ENCODE peak calls at places on chromosomes 5 and 9, in nine cellular contexts. R, P, G, Q, S, O, Y, F and A are unnamed samples. For H3K4me1, the result is how much of the 10 kb centered on the place peaks cover.

GRCh38 chr9:103627731-103628130 is 466.4 kb upstream of the SMC2 start:
- DNase-seq in P (no peak), S (no peak), G (no peak), Y (no peak), O (no peak), F (no peak), R (no peak), Q (no peak), A (no peak)

GRCh38 chr9:16510506-16510905 is 360.0 kb downstream of the BNC2 start:
- DNase-seq in O (no peak), Q (no peak), R (no peak), G (no peak), Y (no peak), S (no peak), F (no peak), P (no peak), A (no peak)

GRCh38 chr9:129851821-129852220 is 16.6 kb downstream of the USP20 start:
- DNase-seq in G (no peak), Q (no peak), S (no peak), R (no peak), P (no peak), F (no peak), O (no peak), Y (no peak), A (no peak)

GRCh38 chr5:154444559-154445421 is 1.0 kb upstream of the SAP30L start:
- DNase-seq in O (no peak), S (peak), R (no peak), F (no peak), P (no peak), G (peak), Y (peak), Q (peak), A (no peak)

GRCh38 chr5:143877196-143877595 is 65.2 kb downstream of the HMHB1 start:
- DNase-seq in G (no peak), O (no peak), Y (no peak), F (no peak), P (no peak), Q (no peak), R (no peak), S (no peak), A (no peak)

GRCh38 chr9:110065527-110065926 is 142.4 kb downstream of the C9orf152 start:
- DNase-seq in R (no peak), G (no peak), Y (no peak), P (no peak), O (no peak), Q (no peak), S (no peak), F (no peak), A (no peak)

GRCh38 chr5:3261081-3261480 is 334.6 kb upstream of the IRX1 start:
- DNase-seq in G (no peak), Q (no peak), O (no peak), P (peak), S (no peak), Y (no peak), F (no peak), R (no peak), A (peak)

GRCh38 chr5:15968994-15969393 is 210.6 kb downstream of the MARCHF11 start:
- DNase-seq in G (no peak), O (no peak), Y (no peak), Q (no peak), R (no peak), P (no peak), F (no peak), S (no peak), A (no peak)

GRCh38 chr9:2663486-2663885 is 41.9 kb downstream of the VLDLR start:
- DNase-seq in F (no peak), O (no peak), G (no peak), Q (no peak), P (no peak), Y (no peak), S (no peak), R (no peak), A (no peak)

GRCh38 chr5:53456366-53456765 is 24.1 kb upstream of the FST start:
- DNase-seq in P (no peak), Y (no peak), O (no peak), F (no peak), Q (no peak), G (no peak), S (no peak), R (no peak), A (no peak)

GRCh38 chr5:66757219-66757833 is 161.1 kb downstream of the MAST4 start:
- DNase-seq in G (no peak), S (peak), Q (peak), Y (peak), O (no peak), R (peak), P (peak), F (no peak), A (peak)

GRCh38 chr9:83307051-83307724 is 231.0 kb downstream of the FRMD3 start:
- DNase-seq in S (no peak), R (no peak), G (no peak), Y (no peak), F (no peak), Q (no peak), P (no peak), O (no peak), A (no peak)

GRCh38 chr9:18896531-18897179 is 136.4 kb downstream of the SAXO1 start:
- DNase-seq in S (no peak), Q (no peak), F (no peak), Y (no peak), R (no peak), G (no peak), P (no peak), O (no peak), A (no peak)

GRCh38 chr5:37248387-37248969 is 698 bp downstream of the CPLANE1 start:
- DNase-seq in Q (peak), G (no peak), R (no peak), Y (no peak), F (no peak), S (no peak), P (no peak), O (no peak), A (no peak)

GRCh38 chr9:78713746-78714405 is 417.0 kb downstream of the PSAT1 start:
- DNase-seq in G (no peak), P (no peak), R (no peak), S (no peak), O (no peak), Q (no peak), Y (no peak), F (no peak), A (no peak)

GRCh38 chr9:26950521-26950920 is 3.5 kb upstream of the PLAA start:
- DNase-seq in F (no peak), O (no peak), R (no peak), P (no peak), Q (no peak), G (no peak), S (no peak), Y (no peak), A (no peak)

GRCh38 chr5:180291943-180292831 is at the start of gene MAPK9:
- DNase-seq in Q (peak), G (peak), S (peak), F (peak), P (peak), Y (peak), R (peak), O (peak), A (peak)

GRCh38 chr9:121736964-121737462 is 85.6 kb downstream of the DAB2IP start:
- DNase-seq in Q (peak), R (peak), F (peak), Y (no peak), S (peak), O (no peak), P (no peak), G (peak), A (no peak)

GRCh38 chr5:136799806-136800372 is 434.5 kb upstream of the TRPC7 start:
- DNase-seq in R (no peak), F (no peak), Q (no peak), G (no peak), Y (no peak), P (no peak), S (no peak), O (no peak), A (no peak)

GRCh38 chr9:130118841-130119520 is 53.2 kb upstream of the NCS1 start:
- DNase-seq in Y (no peak), R (no peak), S (no peak), P (no peak), F (no peak), Q (no peak), O (no peak), G (no peak), A (no peak)

GRCh38 chr5:173457482-173457881 is 129.3 kb upstream of the STC2 start:
- DNase-seq in S (no peak), O (no peak), P (no peak), G (no peak), Y (no peak), R (no peak), Q (no peak), F (no peak), A (no peak)

GRCh38 chr9:110282023-110282766 is 25.9 kb upstream of the TXN start:
- DNase-seq in Y (no peak), P (no peak), F (no peak), Q (peak), R (no peak), S (no peak), G (no peak), O (no peak), A (no peak)

GRCh38 chr9:3528466-3528865 is 2.7 kb upstream of the RFX3 start:
- DNase-seq in P (no peak), F (no peak), O (no peak), S (no peak), Q (no peak), G (no peak), R (no peak), Y (no peak), A (no peak)

GRCh38 chr5:10578869-10579268 is 15.0 kb downstream of the ANKRD33B start:
- DNase-seq in F (no peak), Q (no peak), Y (no peak), S (no peak), R (no peak), P (peak), O (no peak), G (no peak), A (no peak)

GRCh38 chr9:116673375-116673774 is 13.7 kb upstream of the TRIM32 start:
- DNase-seq in O (no peak), Q (no peak), G (no peak), Y (no peak), P (no peak), F (no peak), R (no peak), S (no peak), A (no peak)

GRCh38 chr5:56466136-56466816 is 233.1 kb upstream of the ANKRD55 start:
- DNase-seq in G (no peak), Y (no peak), O (no peak), Q (no peak), S (no peak), F (no peak), P (no peak), R (no peak), A (no peak)

GRCh38 chr5:175418252-175418651 is 25.7 kb downstream of the DRD1 start:
- DNase-seq in Y (no peak), F (no peak), S (no peak), Q (no peak), P (no peak), O (no peak), G (no peak), R (no peak), A (no peak)

GRCh38 chr9:101508203-101508602 is 25.4 kb upstream of the RNF20 start:
- DNase-seq in Q (no peak), S (no peak), R (no peak), G (no peak), Y (no peak), P (no peak), O (no peak), F (no peak), A (no peak)

DNA sequence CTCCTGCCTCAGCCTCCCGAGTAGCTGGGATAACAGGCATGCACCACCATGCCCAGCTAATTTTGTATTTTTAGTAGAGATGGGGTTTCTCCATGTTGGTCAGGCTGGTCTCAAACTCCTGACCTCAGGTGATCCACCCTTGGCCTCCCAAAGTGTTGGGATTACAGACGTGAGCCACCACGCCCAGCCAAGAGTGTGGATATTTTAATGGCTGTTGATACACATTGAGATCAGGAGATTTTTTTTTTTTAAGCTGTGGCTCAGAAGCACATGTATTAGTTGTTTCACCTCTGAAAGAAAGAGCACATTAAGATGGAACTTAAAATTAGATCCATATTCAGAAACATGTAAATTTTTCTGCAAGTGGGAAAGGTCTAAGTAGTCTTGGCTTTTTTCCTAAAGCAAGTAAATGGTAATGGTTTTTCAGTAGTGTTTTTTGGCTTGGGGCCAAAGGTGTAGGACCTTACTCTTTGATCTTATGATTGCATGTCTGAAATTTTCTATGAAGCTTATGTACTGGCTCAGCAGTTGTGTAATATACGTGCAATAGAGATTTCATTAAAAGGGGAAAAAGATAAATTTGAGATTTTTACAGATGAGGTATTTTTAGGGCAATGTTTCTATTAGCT is 9.9 kb downstream of the RBM27 start:
- DNase-seq in P (no peak), F (no peak), G (no peak), Q (peak), Y (no peak), S (no peak), R (no peak), O (no peak), A (no peak)
- H3K4me1 ChIP-seq in P (under half), F (under half), G (under half), Q (under half), Y (under half), S (under half), R (half or more), O (under half), A (under half)

GRCh38 chr9:134782921-134783698 is 97.5 kb upstream of the FCN2 start:
- DNase-seq in Y (no peak), F (no peak), G (no peak), S (no peak), Q (no peak), P (no peak), O (no peak), R (no peak), A (no peak)
- H3K27ac ChIP-seq in Y (no peak), F (no peak), G (no peak), S (no peak), Q (no peak), P (no peak), O (no peak), R (no peak), A (no peak)

DNA sequence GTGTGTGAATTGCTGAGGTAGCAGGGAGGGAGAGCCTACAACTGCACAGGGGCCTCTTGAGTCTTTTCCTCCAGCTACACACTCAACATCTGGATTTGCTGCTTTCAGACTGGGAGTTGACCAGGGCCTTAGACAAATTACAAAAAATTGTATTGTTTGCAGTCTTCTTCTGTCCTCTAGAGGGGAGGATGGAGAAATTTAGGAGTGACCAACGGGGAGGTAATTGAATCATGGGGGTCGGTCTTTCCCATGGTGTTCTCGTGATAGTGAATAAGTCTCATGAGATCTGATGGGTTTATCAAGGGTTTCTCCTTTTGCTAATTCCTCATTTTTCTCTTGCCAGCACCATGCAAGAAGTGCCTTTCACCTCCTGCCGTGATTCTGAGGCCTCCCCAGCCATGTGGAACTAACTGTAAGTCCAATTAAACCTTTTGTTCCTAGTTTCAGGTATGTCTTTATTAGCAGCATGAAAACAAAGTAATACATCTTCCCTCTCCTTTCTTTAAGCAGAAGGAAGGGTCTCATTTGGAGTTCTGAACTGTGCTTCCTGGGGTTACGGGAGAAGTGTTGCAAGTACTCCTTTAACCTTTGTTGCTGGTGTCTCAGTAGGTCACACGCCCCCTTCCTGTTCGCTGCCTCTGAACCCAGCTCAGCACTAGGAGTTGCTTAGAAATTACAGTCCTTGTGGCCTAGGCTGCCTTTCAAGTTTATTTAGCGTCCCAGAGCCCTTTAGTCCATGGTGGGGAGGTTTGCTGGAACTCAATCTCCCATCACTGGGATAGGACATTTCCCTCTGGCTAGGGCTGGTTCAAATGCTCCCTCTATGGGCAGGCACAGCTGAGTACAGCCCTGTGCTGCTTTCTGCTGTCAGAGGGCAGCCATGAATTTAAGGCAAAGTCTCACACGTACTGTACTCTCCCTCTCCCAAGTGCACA is 4.4 kb downstream of the IFNA8 start:
- DNase-seq in R (no peak), F (no peak), O (no peak), Y (no peak), Q (no peak), S (no peak), G (no peak), P (no peak), A (no peak)
- TF ChIP-seq CTCF in R (no peak), F (no peak), O (no peak), Y (no peak), Q (no peak), S (no peak), G (peak), P (no peak), A (no peak)

GRCh38 chr5:79793304-79793703 is 103.7 kb downstream of the CMYA5 start:
- DNase-seq in P (no peak), G (no peak), Y (no peak), Q (no peak), S (no peak), O (no peak), R (no peak), F (no peak), A (no peak)

GRCh38 chr5:79791843-79792242 is 102.2 kb downstream of the CMYA5 start:
- DNase-seq in Y (no peak), S (no peak), P (no peak), R (no peak), O (no peak), G (no peak), Q (no peak), F (no peak), A (no peak)

GRCh38 chr5:79792518-79792917 is 102.9 kb downstream of the CMYA5 start:
- DNase-seq in G (no peak), F (no peak), Y (no peak), Q (no peak), P (no peak), R (no peak), O (no peak), S (no peak), A (no peak)

GRCh38 chr5:79785983-79786382 is 96.3 kb downstream of the CMYA5 start:
- DNase-seq in S (no peak), Q (no peak), R (no peak), O (no peak), G (no peak), Y (no peak), F (no peak), P (no peak), A (no peak)

DNA sequence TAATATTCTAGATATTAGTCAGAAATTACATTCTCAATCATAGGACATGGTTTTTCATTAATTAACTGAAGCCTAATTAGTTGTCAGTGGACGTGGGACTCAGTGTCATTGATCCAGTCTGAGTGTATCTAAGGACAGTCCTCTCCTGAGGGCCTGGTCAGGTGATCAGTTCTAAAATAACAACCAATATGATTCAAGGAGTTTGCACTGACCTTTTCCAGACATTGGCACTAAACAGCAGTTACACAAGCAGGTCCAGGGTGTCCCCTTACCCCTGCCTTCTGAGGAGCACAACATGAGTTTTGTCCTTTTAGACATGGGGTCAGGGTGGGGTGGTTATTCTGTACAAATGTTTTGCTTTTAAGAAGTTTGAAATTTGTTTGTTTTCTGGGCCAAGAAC is 97.8 kb downstream of the CMYA5 start:
- DNase-seq in O (no peak), R (no peak), G (no peak), P (no peak), F (no peak), Q (no peak), S (no peak), Y (no peak), A (no peak)
- H3K4me1 ChIP-seq in O (under half), R (under half), G (under half), P (under half), F (under half), Q (under half), S (under half), Y (under half), A (under half)

GRCh38 chr5:1184481-1184880 is 16.9 kb upstream of the SLC6A19 start:
- DNase-seq in G (no peak), Y (no peak), F (peak), R (no peak), S (no peak), P (no peak), Q (no peak), O (no peak), A (no peak)

GRCh38 chr5:1187234-1187949 is 14.0 kb upstream of the SLC6A19 start:
- DNase-seq in Q (no peak), F (peak), S (no peak), R (no peak), O (no peak), Y (no peak), G (no peak), P (no peak), A (no peak)

GRCh38 chr5:1185038-1185651 is 16.2 kb upstream of the SLC6A19 start:
- DNase-seq in F (peak), R (no peak), O (no peak), P (no peak), Q (no peak), Y (no peak), S (no peak), G (no peak), A (no peak)

GRCh38 chr5:1186351-1187233 is 14.8 kb upstream of the SLC6A19 start:
- DNase-seq in Y (no peak), F (peak), G (no peak), O (no peak), Q (no peak), S (no peak), R (no peak), P (no peak), A (no peak)

GRCh38 chr5:1185652-1186350 is 15.6 kb upstream of the SLC6A19 start:
- DNase-seq in Q (peak), F (peak), P (no peak), O (no peak), G (no peak), S (no peak), R (peak), Y (no peak), A (no peak)
- H3K27ac ChIP-seq in Q (peak), F (no peak), P (no peak), O (no peak), G (no peak), S (no peak), R (no peak), Y (no peak), A (no peak)